ENCODE peak calls at places on chromosomes 1 and 21, in six cellular contexts. One of them, this sample, is unnamed.

GRCh38 chr1:38253314-38253713 is 206.7 kb upstream of the POU3F1 start:
- DNase-seq in dorsolateral prefrontal cortex: no peak
- DNase-seq in cardiac fibroblast: no peak
- DNase-seq in AG09319: no peak
- DNase-seq in ELR: no peak
- DNase-seq in mesenteric fat pad: no peak
- DNase-seq in this sample: no peak

GRCh38 chr1:202577381-202577780 is 132.9 kb downstream of the SYT2 start:
- DNase-seq in dorsolateral prefrontal cortex: no peak
- DNase-seq in cardiac fibroblast: peak
- DNase-seq in AG09319: no peak
- DNase-seq in ELR: peak
- DNase-seq in mesenteric fat pad: no peak
- DNase-seq in this sample: no peak

GRCh38 chr1:241847796-241848668 is at the start of gene EXO1:
- DNase-seq in dorsolateral prefrontal cortex: peak
- DNase-seq in cardiac fibroblast: peak
- DNase-seq in AG09319: peak
- DNase-seq in ELR: peak
- DNase-seq in mesenteric fat pad: peak
- DNase-seq in this sample: peak

GRCh38 chr1:50704126-50704525 is 255.9 kb downstream of the FAF1 start:
- DNase-seq in dorsolateral prefrontal cortex: no peak
- DNase-seq in cardiac fibroblast: peak
- DNase-seq in AG09319: peak
- DNase-seq in ELR: peak
- DNase-seq in mesenteric fat pad: no peak
- DNase-seq in this sample: peak

GRCh38 chr21:14013056-14013603 is 197.6 kb downstream of the LIPI start:
- DNase-seq in dorsolateral prefrontal cortex: no peak
- DNase-seq in cardiac fibroblast: no peak
- DNase-seq in AG09319: no peak
- DNase-seq in ELR: no peak
- DNase-seq in mesenteric fat pad: no peak
- DNase-seq in this sample: no peak

GRCh38 chr21:45965084-45965826 is 16.3 kb upstream of the COL6A1 start:
- DNase-seq in dorsolateral prefrontal cortex: no peak
- DNase-seq in cardiac fibroblast: no peak
- DNase-seq in AG09319: no peak
- DNase-seq in ELR: no peak
- DNase-seq in mesenteric fat pad: no peak
- DNase-seq in this sample: no peak

GRCh38 chr1:160120797-160121196 is 5.2 kb downstream of the ATP1A2 start:
- DNase-seq in dorsolateral prefrontal cortex: no peak
- DNase-seq in cardiac fibroblast: no peak
- DNase-seq in AG09319: no peak
- DNase-seq in ELR: no peak
- DNase-seq in mesenteric fat pad: no peak
- DNase-seq in this sample: no peak

GRCh38 chr1:108591471-108591870 is 31.6 kb downstream of the EEIG2 start:
- DNase-seq in dorsolateral prefrontal cortex: no peak
- DNase-seq in cardiac fibroblast: no peak
- DNase-seq in AG09319: no peak
- DNase-seq in ELR: no peak
- DNase-seq in mesenteric fat pad: no peak
- DNase-seq in this sample: peak

GRCh38 chr1:59442492-59442891 is 145.6 kb downstream of the FGGY start:
- DNase-seq in dorsolateral prefrontal cortex: no peak
- DNase-seq in cardiac fibroblast: no peak
- DNase-seq in AG09319: no peak
- DNase-seq in ELR: no peak
- DNase-seq in mesenteric fat pad: no peak
- DNase-seq in this sample: no peak

GRCh38 chr1:64847666-64848065 is 102.8 kb downstream of the RAVER2 start:
- DNase-seq in dorsolateral prefrontal cortex: no peak
- DNase-seq in cardiac fibroblast: no peak
- DNase-seq in AG09319: no peak
- DNase-seq in ELR: no peak
- DNase-seq in mesenteric fat pad: no peak
- DNase-seq in this sample: no peak

GRCh38 chr1:53294557-53294956 is 33.3 kb downstream of the LRP8 start:
- DNase-seq in dorsolateral prefrontal cortex: peak
- DNase-seq in cardiac fibroblast: peak
- DNase-seq in AG09319: no peak
- DNase-seq in ELR: peak
- DNase-seq in mesenteric fat pad: no peak
- DNase-seq in this sample: peak

GRCh38 chr1:39196244-39197215 is 8.0 kb upstream of the MACF1 start:
- DNase-seq in dorsolateral prefrontal cortex: no peak
- DNase-seq in cardiac fibroblast: peak
- DNase-seq in AG09319: no peak
- DNase-seq in ELR: peak
- DNase-seq in mesenteric fat pad: no peak
- DNase-seq in this sample: peak

GRCh38 chr1:203672354-203672753 is 45.7 kb downstream of the ATP2B4 start:
- DNase-seq in dorsolateral prefrontal cortex: peak
- DNase-seq in cardiac fibroblast: peak
- DNase-seq in AG09319: peak
- DNase-seq in ELR: no peak
- DNase-seq in mesenteric fat pad: no peak
- DNase-seq in this sample: peak

GRCh38 chr1:228285661-228286504 is 78.0 kb downstream of the OBSCN start:
- DNase-seq in dorsolateral prefrontal cortex: no peak
- DNase-seq in cardiac fibroblast: no peak
- DNase-seq in AG09319: no peak
- DNase-seq in ELR: no peak
- DNase-seq in mesenteric fat pad: peak
- DNase-seq in this sample: no peak

GRCh38 chr1:84776639-84777038 is 86.4 kb upstream of the SSX2IP start:
- DNase-seq in dorsolateral prefrontal cortex: no peak
- DNase-seq in cardiac fibroblast: no peak
- DNase-seq in AG09319: no peak
- DNase-seq in ELR: peak
- DNase-seq in mesenteric fat pad: no peak
- DNase-seq in this sample: peak

GRCh38 chr1:212035123-212035834 is at the start of the genes DTL and INTS7:
- DNase-seq in dorsolateral prefrontal cortex: peak
- DNase-seq in cardiac fibroblast: peak
- DNase-seq in AG09319: peak
- DNase-seq in ELR: peak
- DNase-seq in mesenteric fat pad: peak
- DNase-seq in this sample: peak

GRCh38 chr21:35924714-35925301 is 135.5 kb downstream of the SETD4 start:
- DNase-seq in dorsolateral prefrontal cortex: no peak
- DNase-seq in cardiac fibroblast: peak
- DNase-seq in AG09319: no peak
- DNase-seq in ELR: peak
- DNase-seq in mesenteric fat pad: no peak
- DNase-seq in this sample: peak

GRCh38 chr1:167066333-167067122 is 23.6 kb downstream of the GPA33 start:
- DNase-seq in dorsolateral prefrontal cortex: peak
- DNase-seq in cardiac fibroblast: peak
- DNase-seq in AG09319: peak
- DNase-seq in ELR: peak
- DNase-seq in mesenteric fat pad: peak
- DNase-seq in this sample: peak

GRCh38 chr1:6280761-6281451 is 20.0 kb upstream of the GPR153 start:
- DNase-seq in dorsolateral prefrontal cortex: no peak
- DNase-seq in cardiac fibroblast: peak
- DNase-seq in AG09319: no peak
- DNase-seq in ELR: no peak
- DNase-seq in mesenteric fat pad: no peak
- DNase-seq in this sample: peak

GRCh38 chr1:178946855-178947687 is 76.2 kb upstream of the ANGPTL1 start:
- DNase-seq in dorsolateral prefrontal cortex: no peak
- DNase-seq in cardiac fibroblast: no peak
- DNase-seq in AG09319: no peak
- DNase-seq in ELR: no peak
- DNase-seq in mesenteric fat pad: no peak
- DNase-seq in this sample: no peak

GRCh38 chr1:155648207-155649147 is 38.5 kb downstream of the MSTO1 start:
- DNase-seq in dorsolateral prefrontal cortex: no peak
- DNase-seq in cardiac fibroblast: peak
- DNase-seq in AG09319: peak
- DNase-seq in ELR: peak
- DNase-seq in mesenteric fat pad: no peak
- DNase-seq in this sample: peak

GRCh38 chr21:46357335-46357604 is 33.3 kb downstream of the PCNT start:
- DNase-seq in dorsolateral prefrontal cortex: no peak
- DNase-seq in cardiac fibroblast: no peak
- DNase-seq in AG09319: no peak
- DNase-seq in ELR: no peak
- DNase-seq in mesenteric fat pad: no peak
- DNase-seq in this sample: no peak

GRCh38 chr1:38489844-38490270 is 369.7 kb downstream of the RRAGC start:
- DNase-seq in dorsolateral prefrontal cortex: no peak
- DNase-seq in cardiac fibroblast: peak
- DNase-seq in AG09319: no peak
- DNase-seq in ELR: peak
- DNase-seq in mesenteric fat pad: no peak
- DNase-seq in this sample: no peak

GRCh38 chr1:94592566-94592920 is 51.0 kb upstream of the F3 start:
- DNase-seq in dorsolateral prefrontal cortex: no peak
- DNase-seq in cardiac fibroblast: no peak
- DNase-seq in AG09319: no peak
- DNase-seq in ELR: no peak
- DNase-seq in mesenteric fat pad: no peak
- DNase-seq in this sample: no peak

GRCh38 chr1:40797668-40798010 is 14.1 kb downstream of the KCNQ4 start:
- DNase-seq in dorsolateral prefrontal cortex: no peak
- DNase-seq in cardiac fibroblast: no peak
- DNase-seq in AG09319: no peak
- DNase-seq in ELR: no peak
- DNase-seq in mesenteric fat pad: no peak
- DNase-seq in this sample: no peak

GRCh38 chr21:35298757-35299156 is 249.7 kb upstream of the RUNX1 start:
- DNase-seq in dorsolateral prefrontal cortex: no peak
- DNase-seq in cardiac fibroblast: no peak
- DNase-seq in AG09319: no peak
- DNase-seq in ELR: no peak
- DNase-seq in mesenteric fat pad: no peak
- DNase-seq in this sample: no peak

GRCh38 chr1:232905324-232906034 is 44.9 kb upstream of the NTPCR start:
- DNase-seq in dorsolateral prefrontal cortex: no peak
- DNase-seq in cardiac fibroblast: no peak
- DNase-seq in AG09319: no peak
- DNase-seq in ELR: peak
- DNase-seq in mesenteric fat pad: no peak
- DNase-seq in this sample: no peak

GRCh38 chr1:198848206-198848605 is 209.4 kb downstream of the PTPRC start:
- DNase-seq in dorsolateral prefrontal cortex: no peak
- DNase-seq in cardiac fibroblast: no peak
- DNase-seq in AG09319: no peak
- DNase-seq in ELR: no peak
- DNase-seq in mesenteric fat pad: no peak
- DNase-seq in this sample: no peak

GRCh38 chr1:66980745-66981367 is 56.1 kb downstream of the MIER1 start:
- DNase-seq in dorsolateral prefrontal cortex: no peak
- DNase-seq in cardiac fibroblast: no peak
- DNase-seq in AG09319: no peak
- DNase-seq in ELR: peak
- DNase-seq in mesenteric fat pad: no peak
- DNase-seq in this sample: peak

GRCh38 chr1:111030590-111030989 is 66.9 kb upstream of the LRIF1 start:
- DNase-seq in dorsolateral prefrontal cortex: no peak
- DNase-seq in cardiac fibroblast: peak
- DNase-seq in AG09319: peak
- DNase-seq in ELR: peak
- DNase-seq in mesenteric fat pad: no peak
- DNase-seq in this sample: peak

GRCh38 chr1:200336111-200336845 is 73.6 kb downstream of the ZNF281 start:
- DNase-seq in dorsolateral prefrontal cortex: no peak
- DNase-seq in cardiac fibroblast: peak
- DNase-seq in AG09319: no peak
- DNase-seq in ELR: peak
- DNase-seq in mesenteric fat pad: no peak
- DNase-seq in this sample: peak

GRCh38 chr1:199116488-199116887 is 477.6 kb downstream of the PTPRC start:
- DNase-seq in dorsolateral prefrontal cortex: no peak
- DNase-seq in cardiac fibroblast: no peak
- DNase-seq in AG09319: no peak
- DNase-seq in ELR: no peak
- DNase-seq in mesenteric fat pad: no peak
- DNase-seq in this sample: no peak

GRCh38 chr1:3558036-3558726 is 53.1 kb downstream of the MEGF6 start:
- DNase-seq in dorsolateral prefrontal cortex: no peak
- DNase-seq in cardiac fibroblast: no peak
- DNase-seq in AG09319: no peak
- DNase-seq in ELR: no peak
- DNase-seq in mesenteric fat pad: no peak
- DNase-seq in this sample: no peak

This sample was measured in LHCN-M2.